ENCODE peak calls at places on chromosomes 11 and 22, in nine cellular contexts. One of them, this sample, is unnamed.

GRCh38 chr11:106880121-106880520 is 138.2 kb downstream of the GUCY1A2 start:
- DNase-seq in posterior cingulate gyrus: no peak
- DNase-seq in naive thymus-derived CD8-positive, alpha-beta T cell: no peak
- DNase-seq in AML-193: no peak
- DNase-seq in neuronal stem cell: peak; percentile 55
- DNase-seq in stimulated activated CD4-positive, alpha-beta T cell treated with anti-CD3 and anti-CD28 coated beads, Interleukin-2, amount 100 ng/mL, for 48 hours: no peak
- DNase-seq in kidney tubule cell: no peak
- DNase-seq in C1 segment of cervical spinal cord: no peak
- DNase-seq in NCI-H1105 treated with DMSO at 0.1 percent for 48 hours: no peak
- DNase-seq in this sample: no peak

GRCh38 chr11:121754603-121755002 is 301.8 kb upstream of the SORL1-AS1 start:
- DNase-seq in posterior cingulate gyrus: no peak
- DNase-seq in naive thymus-derived CD8-positive, alpha-beta T cell: no peak
- DNase-seq in AML-193: no peak
- DNase-seq in neuronal stem cell: no peak
- DNase-seq in stimulated activated CD4-positive, alpha-beta T cell treated with anti-CD3 and anti-CD28 coated beads, Interleukin-2, amount 100 ng/mL, for 48 hours: no peak
- DNase-seq in kidney tubule cell: no peak
- DNase-seq in C1 segment of cervical spinal cord: no peak
- DNase-seq in NCI-H1105 treated with DMSO at 0.1 percent for 48 hours: no peak
- DNase-seq in this sample: peak; percentile 24

GRCh38 chr11:59206635-59207034 is 6.1 kb downstream of the MPEG1 start:
- DNase-seq in posterior cingulate gyrus: no peak
- DNase-seq in naive thymus-derived CD8-positive, alpha-beta T cell: no peak
- DNase-seq in AML-193: peak; percentile 1
- DNase-seq in neuronal stem cell: no peak
- DNase-seq in stimulated activated CD4-positive, alpha-beta T cell treated with anti-CD3 and anti-CD28 coated beads, Interleukin-2, amount 100 ng/mL, for 48 hours: no peak
- DNase-seq in kidney tubule cell: peak; percentile 50
- DNase-seq in C1 segment of cervical spinal cord: no peak
- DNase-seq in NCI-H1105 treated with DMSO at 0.1 percent for 48 hours: peak; percentile 41
- DNase-seq in this sample: no peak

GRCh38 chr22:30439836-30440235 is 14.3 kb downstream of the MTFP1 start:
- DNase-seq in posterior cingulate gyrus: no peak
- DNase-seq in naive thymus-derived CD8-positive, alpha-beta T cell: no peak
- DNase-seq in AML-193: no peak
- DNase-seq in neuronal stem cell: no peak
- DNase-seq in stimulated activated CD4-positive, alpha-beta T cell treated with anti-CD3 and anti-CD28 coated beads, Interleukin-2, amount 100 ng/mL, for 48 hours: no peak
- DNase-seq in kidney tubule cell: no peak
- DNase-seq in C1 segment of cervical spinal cord: no peak
- DNase-seq in NCI-H1105 treated with DMSO at 0.1 percent for 48 hours: no peak
- DNase-seq in this sample: no peak

GRCh38 chr11:71568707-71569349 is 3.5 kb downstream of the KRTAP5-10 start:
- DNase-seq in posterior cingulate gyrus: no peak
- DNase-seq in naive thymus-derived CD8-positive, alpha-beta T cell: no peak
- DNase-seq in AML-193: no peak
- DNase-seq in neuronal stem cell: no peak
- DNase-seq in stimulated activated CD4-positive, alpha-beta T cell treated with anti-CD3 and anti-CD28 coated beads, Interleukin-2, amount 100 ng/mL, for 48 hours: no peak
- DNase-seq in kidney tubule cell: no peak
- DNase-seq in C1 segment of cervical spinal cord: no peak
- DNase-seq in NCI-H1105 treated with DMSO at 0.1 percent for 48 hours: no peak
- DNase-seq in this sample: no peak

GRCh38 chr22:22342697-22343602 is 98.4 kb downstream of the VPREB1 start:
- DNase-seq in posterior cingulate gyrus: no peak
- DNase-seq in naive thymus-derived CD8-positive, alpha-beta T cell: peak; percentile 41
- DNase-seq in AML-193: no peak
- DNase-seq in neuronal stem cell: peak; percentile 57
- DNase-seq in stimulated activated CD4-positive, alpha-beta T cell treated with anti-CD3 and anti-CD28 coated beads, Interleukin-2, amount 100 ng/mL, for 48 hours: peak; percentile 67
- DNase-seq in kidney tubule cell: peak; percentile 88
- DNase-seq in C1 segment of cervical spinal cord: no peak
- DNase-seq in NCI-H1105 treated with DMSO at 0.1 percent for 48 hours: peak; percentile 42
- DNase-seq in this sample: no peak

GRCh38 chr22:42836026-42836425 is 21.0 kb downstream of the ARFGAP3 start:
- DNase-seq in posterior cingulate gyrus: no peak
- DNase-seq in naive thymus-derived CD8-positive, alpha-beta T cell: no peak
- DNase-seq in AML-193: no peak
- DNase-seq in neuronal stem cell: no peak
- DNase-seq in stimulated activated CD4-positive, alpha-beta T cell treated with anti-CD3 and anti-CD28 coated beads, Interleukin-2, amount 100 ng/mL, for 48 hours: no peak
- DNase-seq in kidney tubule cell: no peak
- DNase-seq in C1 segment of cervical spinal cord: no peak
- DNase-seq in NCI-H1105 treated with DMSO at 0.1 percent for 48 hours: no peak
- DNase-seq in this sample: no peak

GRCh38 chr11:86459682-86460460 is 85.2 kb downstream of the CCDC81 start:
- DNase-seq in posterior cingulate gyrus: peak; percentile 60
- DNase-seq in naive thymus-derived CD8-positive, alpha-beta T cell: no peak
- DNase-seq in AML-193: no peak
- DNase-seq in neuronal stem cell: no peak
- DNase-seq in stimulated activated CD4-positive, alpha-beta T cell treated with anti-CD3 and anti-CD28 coated beads, Interleukin-2, amount 100 ng/mL, for 48 hours: no peak
- DNase-seq in kidney tubule cell: peak; percentile 95
- DNase-seq in C1 segment of cervical spinal cord: no peak
- DNase-seq in NCI-H1105 treated with DMSO at 0.1 percent for 48 hours: peak; percentile 29
- DNase-seq in this sample: peak; percentile 97

GRCh38 chr22:32396746-32397145 is 15.3 kb downstream of the RTCB start:
- DNase-seq in posterior cingulate gyrus: no peak
- DNase-seq in naive thymus-derived CD8-positive, alpha-beta T cell: no peak
- DNase-seq in AML-193: no peak
- DNase-seq in neuronal stem cell: no peak
- DNase-seq in stimulated activated CD4-positive, alpha-beta T cell treated with anti-CD3 and anti-CD28 coated beads, Interleukin-2, amount 100 ng/mL, for 48 hours: no peak
- DNase-seq in kidney tubule cell: peak; percentile 16
- DNase-seq in C1 segment of cervical spinal cord: no peak
- DNase-seq in NCI-H1105 treated with DMSO at 0.1 percent for 48 hours: no peak
- DNase-seq in this sample: no peak

GRCh38 chr22:38923463-38924196 is 33.8 kb upstream of the APOBEC3A start:
- DNase-seq in posterior cingulate gyrus: peak; percentile 89
- DNase-seq in naive thymus-derived CD8-positive, alpha-beta T cell: no peak
- DNase-seq in AML-193: no peak
- DNase-seq in neuronal stem cell: no peak
- DNase-seq in stimulated activated CD4-positive, alpha-beta T cell treated with anti-CD3 and anti-CD28 coated beads, Interleukin-2, amount 100 ng/mL, for 48 hours: no peak
- DNase-seq in kidney tubule cell: peak; percentile 91
- DNase-seq in C1 segment of cervical spinal cord: peak; percentile 18
- DNase-seq in NCI-H1105 treated with DMSO at 0.1 percent for 48 hours: peak; percentile 92
- DNase-seq in this sample: peak; percentile 20

GRCh38 chr11:230431-230830 is 5.7 kb downstream of the SIRT3 start:
- DNase-seq in posterior cingulate gyrus: no peak
- DNase-seq in naive thymus-derived CD8-positive, alpha-beta T cell: no peak
- DNase-seq in AML-193: no peak
- DNase-seq in neuronal stem cell: no peak
- DNase-seq in stimulated activated CD4-positive, alpha-beta T cell treated with anti-CD3 and anti-CD28 coated beads, Interleukin-2, amount 100 ng/mL, for 48 hours: no peak
- DNase-seq in kidney tubule cell: no peak
- DNase-seq in C1 segment of cervical spinal cord: no peak
- DNase-seq in NCI-H1105 treated with DMSO at 0.1 percent for 48 hours: no peak
- DNase-seq in this sample: no peak

GRCh38 chr11:10920205-10920604 is 62.4 kb upstream of the ZBED5 start:
- DNase-seq in posterior cingulate gyrus: no peak
- DNase-seq in naive thymus-derived CD8-positive, alpha-beta T cell: no peak
- DNase-seq in AML-193: peak; percentile 86
- DNase-seq in neuronal stem cell: no peak
- DNase-seq in stimulated activated CD4-positive, alpha-beta T cell treated with anti-CD3 and anti-CD28 coated beads, Interleukin-2, amount 100 ng/mL, for 48 hours: no peak
- DNase-seq in kidney tubule cell: no peak
- DNase-seq in C1 segment of cervical spinal cord: no peak
- DNase-seq in NCI-H1105 treated with DMSO at 0.1 percent for 48 hours: no peak
- DNase-seq in this sample: no peak

GRCh38 chr22:37273126-37273845 is 9.0 kb upstream of the CYTH4 start:
- DNase-seq in posterior cingulate gyrus: no peak
- DNase-seq in naive thymus-derived CD8-positive, alpha-beta T cell: no peak
- DNase-seq in AML-193: no peak
- DNase-seq in neuronal stem cell: no peak
- DNase-seq in stimulated activated CD4-positive, alpha-beta T cell treated with anti-CD3 and anti-CD28 coated beads, Interleukin-2, amount 100 ng/mL, for 48 hours: no peak
- DNase-seq in kidney tubule cell: peak; percentile 56
- DNase-seq in C1 segment of cervical spinal cord: no peak
- DNase-seq in NCI-H1105 treated with DMSO at 0.1 percent for 48 hours: no peak
- DNase-seq in this sample: no peak

GRCh38 chr11:72584293-72584921 is 89.8 kb downstream of the PDE2A start:
- DNase-seq in posterior cingulate gyrus: no peak
- DNase-seq in naive thymus-derived CD8-positive, alpha-beta T cell: peak; percentile 51
- DNase-seq in AML-193: no peak
- DNase-seq in neuronal stem cell: no peak
- DNase-seq in stimulated activated CD4-positive, alpha-beta T cell treated with anti-CD3 and anti-CD28 coated beads, Interleukin-2, amount 100 ng/mL, for 48 hours: peak; percentile 45
- DNase-seq in kidney tubule cell: peak; percentile 13
- DNase-seq in C1 segment of cervical spinal cord: no peak
- DNase-seq in NCI-H1105 treated with DMSO at 0.1 percent for 48 hours: no peak
- DNase-seq in this sample: no peak

GRCh38 chr11:2868604-2869526 is 16.7 kb downstream of the CDKN1C start:
- DNase-seq in posterior cingulate gyrus: peak; percentile 76
- DNase-seq in naive thymus-derived CD8-positive, alpha-beta T cell: no peak
- DNase-seq in AML-193: no peak
- DNase-seq in neuronal stem cell: no peak
- DNase-seq in stimulated activated CD4-positive, alpha-beta T cell treated with anti-CD3 and anti-CD28 coated beads, Interleukin-2, amount 100 ng/mL, for 48 hours: no peak
- DNase-seq in kidney tubule cell: no peak
- DNase-seq in C1 segment of cervical spinal cord: no peak
- DNase-seq in NCI-H1105 treated with DMSO at 0.1 percent for 48 hours: no peak
- DNase-seq in this sample: no peak

GRCh38 chr22:49303061-49303735 is 524.5 kb downstream of the BRD1 start:
- DNase-seq in posterior cingulate gyrus: no peak
- DNase-seq in naive thymus-derived CD8-positive, alpha-beta T cell: no peak
- DNase-seq in AML-193: no peak
- DNase-seq in neuronal stem cell: no peak
- DNase-seq in stimulated activated CD4-positive, alpha-beta T cell treated with anti-CD3 and anti-CD28 coated beads, Interleukin-2, amount 100 ng/mL, for 48 hours: no peak
- DNase-seq in kidney tubule cell: no peak
- DNase-seq in C1 segment of cervical spinal cord: no peak
- DNase-seq in NCI-H1105 treated with DMSO at 0.1 percent for 48 hours: no peak
- DNase-seq in this sample: no peak

GRCh38 chr11:86724137-86724536 is 51.7 kb upstream of the ME3 start:
- DNase-seq in posterior cingulate gyrus: no peak
- DNase-seq in naive thymus-derived CD8-positive, alpha-beta T cell: no peak
- DNase-seq in AML-193: no peak
- DNase-seq in neuronal stem cell: no peak
- DNase-seq in stimulated activated CD4-positive, alpha-beta T cell treated with anti-CD3 and anti-CD28 coated beads, Interleukin-2, amount 100 ng/mL, for 48 hours: no peak
- DNase-seq in kidney tubule cell: peak; percentile 52
- DNase-seq in C1 segment of cervical spinal cord: no peak
- DNase-seq in NCI-H1105 treated with DMSO at 0.1 percent for 48 hours: no peak
- DNase-seq in this sample: no peak

GRCh38 chr11:19938051-19938856 is 222.0 kb downstream of the DBX1 start:
- DNase-seq in posterior cingulate gyrus: no peak
- DNase-seq in naive thymus-derived CD8-positive, alpha-beta T cell: no peak
- DNase-seq in AML-193: peak; percentile 29
- DNase-seq in neuronal stem cell: no peak
- DNase-seq in stimulated activated CD4-positive, alpha-beta T cell treated with anti-CD3 and anti-CD28 coated beads, Interleukin-2, amount 100 ng/mL, for 48 hours: peak; percentile 39
- DNase-seq in kidney tubule cell: peak; percentile 56
- DNase-seq in C1 segment of cervical spinal cord: no peak
- DNase-seq in NCI-H1105 treated with DMSO at 0.1 percent for 48 hours: peak; percentile 21
- DNase-seq in this sample: no peak

GRCh38 chr11:126383301-126384052 is 28.0 kb downstream of the ST3GAL4 start:
- DNase-seq in posterior cingulate gyrus: no peak
- DNase-seq in naive thymus-derived CD8-positive, alpha-beta T cell: no peak
- DNase-seq in AML-193: no peak
- DNase-seq in neuronal stem cell: no peak
- DNase-seq in stimulated activated CD4-positive, alpha-beta T cell treated with anti-CD3 and anti-CD28 coated beads, Interleukin-2, amount 100 ng/mL, for 48 hours: no peak
- DNase-seq in kidney tubule cell: no peak
- DNase-seq in C1 segment of cervical spinal cord: no peak
- DNase-seq in NCI-H1105 treated with DMSO at 0.1 percent for 48 hours: no peak
- DNase-seq in this sample: no peak

GRCh38 chr11:2444301-2445106 is at the start of the genes KCNQ1 and TRPM5:
- DNase-seq in posterior cingulate gyrus: no peak
- DNase-seq in naive thymus-derived CD8-positive, alpha-beta T cell: peak; percentile 66
- DNase-seq in AML-193: no peak
- DNase-seq in neuronal stem cell: peak; percentile 48
- DNase-seq in stimulated activated CD4-positive, alpha-beta T cell treated with anti-CD3 and anti-CD28 coated beads, Interleukin-2, amount 100 ng/mL, for 48 hours: peak; percentile 80
- DNase-seq in kidney tubule cell: peak; percentile 61
- DNase-seq in C1 segment of cervical spinal cord: no peak
- DNase-seq in NCI-H1105 treated with DMSO at 0.1 percent for 48 hours: peak; percentile 68
- DNase-seq in this sample: no peak

GRCh38 chr11:48109046-48109666 is 107.5 kb upstream of the OR4B1 start:
- DNase-seq in posterior cingulate gyrus: no peak
- DNase-seq in naive thymus-derived CD8-positive, alpha-beta T cell: no peak
- DNase-seq in AML-193: peak; percentile 67
- DNase-seq in neuronal stem cell: no peak
- DNase-seq in stimulated activated CD4-positive, alpha-beta T cell treated with anti-CD3 and anti-CD28 coated beads, Interleukin-2, amount 100 ng/mL, for 48 hours: no peak
- DNase-seq in kidney tubule cell: peak; percentile 78
- DNase-seq in C1 segment of cervical spinal cord: no peak
- DNase-seq in NCI-H1105 treated with DMSO at 0.1 percent for 48 hours: peak; percentile 69
- DNase-seq in this sample: no peak

GRCh38 chr11:19117760-19118097 is 761 bp downstream of the ZDHHC13 start:
- DNase-seq in posterior cingulate gyrus: no peak
- DNase-seq in naive thymus-derived CD8-positive, alpha-beta T cell: no peak
- DNase-seq in AML-193: no peak
- DNase-seq in neuronal stem cell: no peak
- DNase-seq in stimulated activated CD4-positive, alpha-beta T cell treated with anti-CD3 and anti-CD28 coated beads, Interleukin-2, amount 100 ng/mL, for 48 hours: no peak
- DNase-seq in kidney tubule cell: no peak
- DNase-seq in C1 segment of cervical spinal cord: no peak
- DNase-seq in NCI-H1105 treated with DMSO at 0.1 percent for 48 hours: no peak
- DNase-seq in this sample: no peak

GRCh38 chr11:2213384-2213842 is 41.8 kb upstream of the TH start:
- DNase-seq in posterior cingulate gyrus: no peak
- DNase-seq in naive thymus-derived CD8-positive, alpha-beta T cell: no peak
- DNase-seq in AML-193: no peak
- DNase-seq in neuronal stem cell: no peak
- DNase-seq in stimulated activated CD4-positive, alpha-beta T cell treated with anti-CD3 and anti-CD28 coated beads, Interleukin-2, amount 100 ng/mL, for 48 hours: peak; percentile 21
- DNase-seq in kidney tubule cell: no peak
- DNase-seq in C1 segment of cervical spinal cord: no peak
- DNase-seq in NCI-H1105 treated with DMSO at 0.1 percent for 48 hours: no peak
- DNase-seq in this sample: no peak

GRCh38 chr11:92955900-92956299 is 13.6 kb upstream of the MTNR1B start:
- DNase-seq in posterior cingulate gyrus: no peak
- DNase-seq in naive thymus-derived CD8-positive, alpha-beta T cell: no peak
- DNase-seq in AML-193: no peak
- DNase-seq in neuronal stem cell: no peak
- DNase-seq in stimulated activated CD4-positive, alpha-beta T cell treated with anti-CD3 and anti-CD28 coated beads, Interleukin-2, amount 100 ng/mL, for 48 hours: no peak
- DNase-seq in kidney tubule cell: no peak
- DNase-seq in C1 segment of cervical spinal cord: no peak
- DNase-seq in NCI-H1105 treated with DMSO at 0.1 percent for 48 hours: no peak
- DNase-seq in this sample: no peak

GRCh38 chr11:18754308-18754707 is 28.3 kb upstream of the IGSF22 start:
- DNase-seq in posterior cingulate gyrus: no peak
- DNase-seq in naive thymus-derived CD8-positive, alpha-beta T cell: no peak
- DNase-seq in AML-193: no peak
- DNase-seq in neuronal stem cell: no peak
- DNase-seq in stimulated activated CD4-positive, alpha-beta T cell treated with anti-CD3 and anti-CD28 coated beads, Interleukin-2, amount 100 ng/mL, for 48 hours: no peak
- DNase-seq in kidney tubule cell: peak; percentile 76
- DNase-seq in C1 segment of cervical spinal cord: no peak
- DNase-seq in NCI-H1105 treated with DMSO at 0.1 percent for 48 hours: no peak
- DNase-seq in this sample: no peak

GRCh38 chr11:65882191-65883057 is 2.8 kb downstream of the CTSW start:
- DNase-seq in posterior cingulate gyrus: no peak
- DNase-seq in naive thymus-derived CD8-positive, alpha-beta T cell: no peak
- DNase-seq in AML-193: no peak
- DNase-seq in neuronal stem cell: no peak
- DNase-seq in stimulated activated CD4-positive, alpha-beta T cell treated with anti-CD3 and anti-CD28 coated beads, Interleukin-2, amount 100 ng/mL, for 48 hours: no peak
- DNase-seq in kidney tubule cell: no peak
- DNase-seq in C1 segment of cervical spinal cord: no peak
- DNase-seq in NCI-H1105 treated with DMSO at 0.1 percent for 48 hours: no peak
- DNase-seq in this sample: no peak

GRCh38 chr22:18113680-18114394 is 3.2 kb downstream of the TUBA8 start:
- DNase-seq in posterior cingulate gyrus: no peak
- DNase-seq in naive thymus-derived CD8-positive, alpha-beta T cell: no peak
- DNase-seq in AML-193: peak; percentile 55
- DNase-seq in neuronal stem cell: no peak
- DNase-seq in stimulated activated CD4-positive, alpha-beta T cell treated with anti-CD3 and anti-CD28 coated beads, Interleukin-2, amount 100 ng/mL, for 48 hours: no peak
- DNase-seq in kidney tubule cell: no peak
- DNase-seq in C1 segment of cervical spinal cord: no peak
- DNase-seq in NCI-H1105 treated with DMSO at 0.1 percent for 48 hours: no peak
- DNase-seq in this sample: no peak

GRCh38 chr11:123137496-123138270 is 57.4 kb downstream of the CLMP start:
- DNase-seq in posterior cingulate gyrus: peak; percentile 14
- DNase-seq in naive thymus-derived CD8-positive, alpha-beta T cell: no peak
- DNase-seq in AML-193: no peak
- DNase-seq in neuronal stem cell: peak; percentile 20
- DNase-seq in stimulated activated CD4-positive, alpha-beta T cell treated with anti-CD3 and anti-CD28 coated beads, Interleukin-2, amount 100 ng/mL, for 48 hours: no peak
- DNase-seq in kidney tubule cell: peak; percentile 17
- DNase-seq in C1 segment of cervical spinal cord: no peak
- DNase-seq in NCI-H1105 treated with DMSO at 0.1 percent for 48 hours: no peak
- DNase-seq in this sample: peak; percentile 93

GRCh38 chr22:35353318-35353717 is 27.6 kb upstream of the HMOX1 start:
- DNase-seq in posterior cingulate gyrus: no peak
- DNase-seq in naive thymus-derived CD8-positive, alpha-beta T cell: no peak
- DNase-seq in AML-193: no peak
- DNase-seq in neuronal stem cell: no peak
- DNase-seq in stimulated activated CD4-positive, alpha-beta T cell treated with anti-CD3 and anti-CD28 coated beads, Interleukin-2, amount 100 ng/mL, for 48 hours: no peak
- DNase-seq in kidney tubule cell: no peak
- DNase-seq in C1 segment of cervical spinal cord: no peak
- DNase-seq in NCI-H1105 treated with DMSO at 0.1 percent for 48 hours: no peak
- DNase-seq in this sample: no peak

GRCh38 chr11:70467196-70468085 is 69.1 kb downstream of the CTTN start:
- DNase-seq in posterior cingulate gyrus: peak; percentile 74
- DNase-seq in naive thymus-derived CD8-positive, alpha-beta T cell: no peak
- DNase-seq in AML-193: peak; percentile 18
- DNase-seq in neuronal stem cell: peak; percentile 56
- DNase-seq in stimulated activated CD4-positive, alpha-beta T cell treated with anti-CD3 and anti-CD28 coated beads, Interleukin-2, amount 100 ng/mL, for 48 hours: peak; percentile 61
- DNase-seq in kidney tubule cell: peak; percentile 52
- DNase-seq in C1 segment of cervical spinal cord: no peak
- DNase-seq in NCI-H1105 treated with DMSO at 0.1 percent for 48 hours: peak; percentile 48
- DNase-seq in this sample: peak; percentile 28

GRCh38 chr22:30436196-30436595 is 10.6 kb downstream of the MTFP1 start:
- DNase-seq in posterior cingulate gyrus: no peak
- DNase-seq in naive thymus-derived CD8-positive, alpha-beta T cell: peak; percentile 35
- DNase-seq in AML-193: no peak
- DNase-seq in neuronal stem cell: no peak
- DNase-seq in stimulated activated CD4-positive, alpha-beta T cell treated with anti-CD3 and anti-CD28 coated beads, Interleukin-2, amount 100 ng/mL, for 48 hours: no peak
- DNase-seq in kidney tubule cell: no peak
- DNase-seq in C1 segment of cervical spinal cord: no peak
- DNase-seq in NCI-H1105 treated with DMSO at 0.1 percent for 48 hours: no peak
- DNase-seq in this sample: no peak

This sample was measured in smooth muscle cell of the brain vasculature.